ENCODE peak calls at places on chromosomes 4 and X, in ten cellular contexts. One of them, this sample, is unnamed.

GRCh38 chr4:147550626-147551250 is 66.5 kb upstream of the TMEM184C start:
- DNase-seq in tibial nerve: no peak
- DNase-seq in IMR-90: peak
- DNase-seq in HCT116: no peak
- DNase-seq in NB4: no peak
- DNase-seq in uterus: no peak
- DNase-seq in sigmoid colon: no peak
- DNase-seq in lower leg skin: no peak
- DNase-seq in vagina: no peak
- DNase-seq in A549: no peak
- DNase-seq in this sample: no peak

GRCh38 chr4:74344031-74344430 is 20.9 kb upstream of the EREG start:
- DNase-seq in sigmoid colon: no peak
- DNase-seq in vagina: no peak
- DNase-seq in HCT116: no peak
- DNase-seq in lower leg skin: no peak
- DNase-seq in A549: no peak
- DNase-seq in IMR-90: no peak
- DNase-seq in uterus: no peak
- DNase-seq in tibial nerve: no peak
- DNase-seq in NB4: no peak
- DNase-seq in this sample: no peak

GRCh38 chrX:143642426-143642825 is 6.5 kb upstream of the SLITRK4 start:
- DNase-seq in vagina: no peak
- DNase-seq in IMR-90: no peak
- DNase-seq in NB4: no peak
- DNase-seq in A549: no peak
- DNase-seq in tibial nerve: no peak
- DNase-seq in lower leg skin: no peak
- DNase-seq in sigmoid colon: no peak
- DNase-seq in HCT116: no peak
- DNase-seq in uterus: no peak
- DNase-seq in this sample: no peak

GRCh38 chr4:54683616-54684346 is 26.0 kb downstream of the KIT start:
- DNase-seq in IMR-90: no peak
- DNase-seq in tibial nerve: no peak
- DNase-seq in lower leg skin: no peak
- DNase-seq in A549: peak
- DNase-seq in HCT116: peak
- DNase-seq in sigmoid colon: no peak
- DNase-seq in uterus: no peak
- DNase-seq in vagina: no peak
- DNase-seq in NB4: peak
- DNase-seq in this sample: no peak

GRCh38 chrX:13414006-13414647 is 94.3 kb upstream of the ATXN3L start:
- DNase-seq in NB4: no peak
- DNase-seq in sigmoid colon: no peak
- DNase-seq in tibial nerve: no peak
- DNase-seq in vagina: no peak
- DNase-seq in HCT116: no peak
- DNase-seq in IMR-90: no peak
- DNase-seq in uterus: no peak
- DNase-seq in lower leg skin: no peak
- DNase-seq in A549: no peak
- DNase-seq in this sample: no peak

GRCh38 chr4:65393078-65393477 is 277.2 kb downstream of the EPHA5 start:
- DNase-seq in NB4: no peak
- DNase-seq in HCT116: no peak
- DNase-seq in IMR-90: no peak
- DNase-seq in vagina: no peak
- DNase-seq in tibial nerve: no peak
- DNase-seq in lower leg skin: no peak
- DNase-seq in sigmoid colon: no peak
- DNase-seq in A549: no peak
- DNase-seq in uterus: no peak
- DNase-seq in this sample: no peak

GRCh38 chr4:138053601-138054322 is 188.4 kb downstream of the SLC7A11 start:
- DNase-seq in lower leg skin: no peak
- DNase-seq in uterus: peak
- DNase-seq in vagina: no peak
- DNase-seq in tibial nerve: no peak
- DNase-seq in IMR-90: peak
- DNase-seq in NB4: no peak
- DNase-seq in HCT116: peak
- DNase-seq in sigmoid colon: no peak
- DNase-seq in A549: peak
- DNase-seq in this sample: no peak

GRCh38 chr4:171281359-171281758 is 531.8 kb upstream of the GALNTL6 start:
- DNase-seq in tibial nerve: no peak
- DNase-seq in sigmoid colon: no peak
- DNase-seq in NB4: no peak
- DNase-seq in uterus: no peak
- DNase-seq in lower leg skin: no peak
- DNase-seq in HCT116: no peak
- DNase-seq in IMR-90: no peak
- DNase-seq in vagina: no peak
- DNase-seq in A549: no peak
- DNase-seq in this sample: no peak

GRCh38 chr4:7655549-7656243 is 221.0 kb upstream of the PSAPL1 start:
- DNase-seq in A549: no peak
- DNase-seq in tibial nerve: no peak
- DNase-seq in uterus: no peak
- DNase-seq in lower leg skin: no peak
- DNase-seq in IMR-90: no peak
- DNase-seq in HCT116: no peak
- DNase-seq in sigmoid colon: no peak
- DNase-seq in vagina: no peak
- DNase-seq in NB4: no peak
- DNase-seq in this sample: peak

GRCh38 chrX:86014421-86014820 is 32.9 kb downstream of the CHM start:
- DNase-seq in vagina: no peak
- DNase-seq in sigmoid colon: no peak
- DNase-seq in A549: no peak
- DNase-seq in IMR-90: no peak
- DNase-seq in lower leg skin: no peak
- DNase-seq in uterus: no peak
- DNase-seq in HCT116: no peak
- DNase-seq in tibial nerve: no peak
- DNase-seq in NB4: no peak
- DNase-seq in this sample: no peak

GRCh38 chr4:186485621-186486062 is 69.7 kb downstream of the MTNR1A start:
- DNase-seq in lower leg skin: no peak
- DNase-seq in tibial nerve: peak
- DNase-seq in sigmoid colon: no peak
- DNase-seq in uterus: no peak
- DNase-seq in vagina: no peak
- DNase-seq in NB4: no peak
- DNase-seq in A549: peak
- DNase-seq in IMR-90: peak
- DNase-seq in HCT116: peak
- DNase-seq in this sample: peak

GRCh38 chrX:68647156-68647957 is at the start of gene STARD8:
- DNase-seq in IMR-90: peak
- DNase-seq in HCT116: peak
- DNase-seq in NB4: no peak
- DNase-seq in lower leg skin: peak
- DNase-seq in tibial nerve: peak
- DNase-seq in sigmoid colon: no peak
- DNase-seq in vagina: no peak
- DNase-seq in uterus: peak
- DNase-seq in A549: peak
- DNase-seq in this sample: peak

GRCh38 chrX:104803219-104803618 is 237.2 kb downstream of the IL1RAPL2 start:
- DNase-seq in tibial nerve: no peak
- DNase-seq in uterus: no peak
- DNase-seq in sigmoid colon: no peak
- DNase-seq in NB4: no peak
- DNase-seq in A549: no peak
- DNase-seq in lower leg skin: no peak
- DNase-seq in vagina: no peak
- DNase-seq in IMR-90: no peak
- DNase-seq in HCT116: no peak
- DNase-seq in this sample: no peak

GRCh38 chr4:7299051-7299907 is 106.9 kb downstream of the SORCS2 start:
- DNase-seq in uterus: no peak
- DNase-seq in NB4: no peak
- DNase-seq in A549: no peak
- DNase-seq in vagina: no peak
- DNase-seq in lower leg skin: no peak
- DNase-seq in HCT116: no peak
- DNase-seq in sigmoid colon: no peak
- DNase-seq in IMR-90: no peak
- DNase-seq in tibial nerve: no peak
- DNase-seq in this sample: no peak

GRCh38 chrX:40938418-40938817 is 146.8 kb upstream of the USP9X start:
- DNase-seq in IMR-90: peak
- DNase-seq in uterus: no peak
- DNase-seq in lower leg skin: no peak
- DNase-seq in sigmoid colon: no peak
- DNase-seq in NB4: no peak
- DNase-seq in HCT116: no peak
- DNase-seq in tibial nerve: no peak
- DNase-seq in vagina: no peak
- DNase-seq in A549: peak
- DNase-seq in this sample: no peak

GRCh38 chrX:134377537-134377936 is 82.4 kb upstream of the HPRT1 start:
- DNase-seq in vagina: no peak
- DNase-seq in tibial nerve: no peak
- DNase-seq in lower leg skin: no peak
- DNase-seq in HCT116: no peak
- DNase-seq in A549: peak
- DNase-seq in NB4: peak
- DNase-seq in uterus: no peak
- DNase-seq in IMR-90: peak
- DNase-seq in sigmoid colon: no peak
- DNase-seq in this sample: no peak

GRCh38 chrX:111507931-111508330 is 3.5 kb upstream of the SERTM2 start:
- DNase-seq in tibial nerve: no peak
- DNase-seq in A549: no peak
- DNase-seq in sigmoid colon: no peak
- DNase-seq in vagina: no peak
- DNase-seq in HCT116: no peak
- DNase-seq in lower leg skin: no peak
- DNase-seq in uterus: no peak
- DNase-seq in NB4: no peak
- DNase-seq in IMR-90: peak
- DNase-seq in this sample: no peak

GRCh38 chrX:15909605-15910004 is 55.0 kb upstream of the AP1S2 start:
- DNase-seq in sigmoid colon: no peak
- DNase-seq in NB4: no peak
- DNase-seq in uterus: no peak
- DNase-seq in lower leg skin: no peak
- DNase-seq in tibial nerve: no peak
- DNase-seq in A549: no peak
- DNase-seq in IMR-90: no peak
- DNase-seq in HCT116: no peak
- DNase-seq in vagina: no peak
- DNase-seq in this sample: no peak

GRCh38 chr4:106258145-106259045 is 57.6 kb downstream of the TBCK start:
- DNase-seq in vagina: no peak
- DNase-seq in IMR-90: peak
- DNase-seq in NB4: no peak
- DNase-seq in sigmoid colon: no peak
- DNase-seq in lower leg skin: no peak
- DNase-seq in A549: peak
- DNase-seq in HCT116: no peak
- DNase-seq in uterus: no peak
- DNase-seq in tibial nerve: no peak
- DNase-seq in this sample: no peak

GRCh38 chr4:123250843-123251242 is 145.8 kb upstream of the SPRY1 start:
- DNase-seq in A549: no peak
- DNase-seq in tibial nerve: peak
- DNase-seq in vagina: no peak
- DNase-seq in IMR-90: peak
- DNase-seq in NB4: no peak
- DNase-seq in lower leg skin: no peak
- DNase-seq in uterus: peak
- DNase-seq in sigmoid colon: peak
- DNase-seq in HCT116: no peak
- DNase-seq in this sample: no peak
- H3K4me3 ChIP-seq in A549: no peak
- H3K4me3 ChIP-seq in tibial nerve: no peak
- H3K4me3 ChIP-seq in vagina: no peak
- H3K4me3 ChIP-seq in IMR-90: no peak
- H3K4me3 ChIP-seq in NB4: no peak
- H3K4me3 ChIP-seq in lower leg skin: no peak
- H3K4me3 ChIP-seq in uterus: no peak
- H3K4me3 ChIP-seq in sigmoid colon: no peak
- H3K4me3 ChIP-seq in HCT116: no peak
- H3K4me3 ChIP-seq in this sample: no peak

GRCh38 chrX:47771473-47771872 is 65.2 kb upstream of the ZNF81 start:
- DNase-seq in tibial nerve: no peak
- DNase-seq in A549: no peak
- DNase-seq in IMR-90: no peak
- DNase-seq in vagina: no peak
- DNase-seq in HCT116: no peak
- DNase-seq in uterus: no peak
- DNase-seq in lower leg skin: no peak
- DNase-seq in NB4: no peak
- DNase-seq in sigmoid colon: no peak
- DNase-seq in this sample: no peak
- TF ChIP-seq CTCF in tibial nerve: no peak
- TF ChIP-seq CTCF in A549: no peak
- TF ChIP-seq CTCF in IMR-90: no peak
- TF ChIP-seq CTCF in vagina: no peak
- TF ChIP-seq CTCF in HCT116: no peak
- TF ChIP-seq CTCF in uterus: no peak
- TF ChIP-seq CTCF in lower leg skin: no peak
- TF ChIP-seq CTCF in NB4: no peak
- TF ChIP-seq CTCF in sigmoid colon: no peak
- TF ChIP-seq CTCF in this sample: no peak

GRCh38 chrX:47232803-47233332 is at the start of gene USP11:
- DNase-seq in vagina: no peak
- DNase-seq in tibial nerve: no peak
- DNase-seq in NB4: peak
- DNase-seq in IMR-90: peak
- DNase-seq in uterus: peak
- DNase-seq in sigmoid colon: peak
- DNase-seq in HCT116: no peak
- DNase-seq in A549: peak
- DNase-seq in lower leg skin: peak
- DNase-seq in this sample: peak
- TF ChIP-seq POLR2A in vagina: no peak
- TF ChIP-seq POLR2A in tibial nerve: peak
- TF ChIP-seq POLR2A in NB4: peak
- TF ChIP-seq POLR2A in IMR-90: peak
- TF ChIP-seq POLR2A in uterus: peak
- TF ChIP-seq POLR2A in sigmoid colon: peak
- TF ChIP-seq POLR2A in HCT116: no peak
- TF ChIP-seq POLR2A in A549: peak
- TF ChIP-seq POLR2A in lower leg skin: peak
- TF ChIP-seq POLR2A in this sample: peak

DNA sequence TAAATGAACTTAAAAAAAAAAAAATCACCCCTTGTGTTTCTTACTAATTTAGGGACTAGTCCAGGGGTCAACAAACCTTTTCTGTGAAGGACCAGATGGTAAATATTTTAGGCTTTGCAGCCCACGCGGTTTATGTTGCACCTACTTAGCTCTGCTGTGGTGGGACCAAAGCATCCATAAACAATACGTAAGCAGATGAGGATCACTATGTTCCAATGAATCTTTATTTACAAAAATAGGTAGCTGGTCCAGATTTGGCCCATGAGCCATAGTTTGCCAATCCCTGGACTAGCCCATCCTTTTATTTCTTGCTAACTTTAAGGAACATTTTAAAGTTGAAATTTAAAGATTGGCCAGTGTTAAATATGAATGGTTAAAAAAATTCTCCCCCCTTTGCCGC is 95.3 kb downstream of the AFF1 start:
- DNase-seq in sigmoid colon: no peak
- DNase-seq in vagina: no peak
- DNase-seq in tibial nerve: no peak
- DNase-seq in uterus: no peak
- DNase-seq in NB4: no peak
- DNase-seq in lower leg skin: no peak
- DNase-seq in IMR-90: no peak
- DNase-seq in HCT116: no peak
- DNase-seq in A549: no peak
- DNase-seq in this sample: no peak
- H3K4me3 ChIP-seq in sigmoid colon: no peak
- H3K4me3 ChIP-seq in vagina: no peak
- H3K4me3 ChIP-seq in tibial nerve: no peak
- H3K4me3 ChIP-seq in uterus: no peak
- H3K4me3 ChIP-seq in NB4: no peak
- H3K4me3 ChIP-seq in lower leg skin: no peak
- H3K4me3 ChIP-seq in IMR-90: no peak
- H3K4me3 ChIP-seq in HCT116: no peak
- H3K4me3 ChIP-seq in A549: no peak
- H3K4me3 ChIP-seq in this sample: no peak